ENCODE peak calls at places on chromosome 10, in nine cellular contexts. I is adrenal gland, N is AG04450, X is SK-N-SH, Y is spleen, K is hepatocyte, P is endodermal cell, W is tibial nerve, V is mucosa of descending colon. L is an unnamed sample.

GRCh38 chr10:59995862-59996261 is 89.5 kb upstream of the CCDC6 start:
- DNase-seq in I (no peak), N (no peak), X (no peak), Y (no peak), K (no peak), P (no peak), W (no peak), V (no peak), L (no peak)

GRCh38 chr10:70576803-70577517 is 25.6 kb downstream of the PRF1 start:
- DNase-seq in I (no peak), N (no peak), X (no peak), Y (no peak), K (no peak), P (no peak), W (no peak), V (no peak), L (no peak)

GRCh38 chr10:60934215-60935175 is 9.5 kb downstream of the RHOBTB1 start:
- DNase-seq in I (no peak), N (no peak), X (no peak), Y (no peak), K (no peak), P (no peak), W (no peak), V (no peak), L (no peak)

GRCh38 chr10:74208081-74208480 is 57.1 kb downstream of the ADK start:
- DNase-seq in I (no peak), N (no peak), X (no peak), Y (no peak), K (no peak), P (peak; percentile 51), W (no peak), V (peak; percentile 73), L (no peak)

GRCh38 chr10:128069351-128070051 is 56.7 kb downstream of the MKI67 start:
- DNase-seq in I (peak; percentile 81), N (peak; percentile 33), X (peak; percentile 85), Y (peak; percentile 93), K (peak; percentile 89), P (peak; percentile 89), W (no peak), V (no peak), L (peak; percentile 52)

GRCh38 chr10:107994621-107995274 is 830.2 kb upstream of the SORCS1 start:
- DNase-seq in I (no peak), N (no peak), X (no peak), Y (no peak), K (peak; percentile 17), P (no peak), W (no peak), V (no peak), L (no peak)

GRCh38 chr10:3468919-3469638 is 296.5 kb upstream of the PITRM1 start:
- DNase-seq in I (peak; percentile 53), N (peak; percentile 94), X (no peak), Y (no peak), K (peak; percentile 69), P (no peak), W (peak; percentile 64), V (no peak), L (peak; percentile 93)

GRCh38 chr10:33015798-33016547 is 57.9 kb upstream of the ITGB1 start:
- DNase-seq in I (no peak), N (no peak), X (no peak), Y (no peak), K (no peak), P (no peak), W (no peak), V (no peak), L (no peak)

GRCh38 chr10:25820496-25821415 is 113.3 kb upstream of the MYO3A start:
- DNase-seq in I (no peak), N (no peak), X (no peak), Y (no peak), K (no peak), P (no peak), W (no peak), V (no peak), L (no peak)

GRCh38 chr10:125823663-125824251 is 411 bp downstream of the BCCIP start:
- DNase-seq in I (no peak), N (no peak), X (peak; percentile 11), Y (peak; percentile 84), K (peak; percentile 25), P (no peak), W (no peak), V (no peak), L (no peak)

GRCh38 chr10:50561816-50562215 is 61.9 kb downstream of the SGMS1 start:
- DNase-seq in I (no peak), N (no peak), X (peak; percentile 33), Y (no peak), K (peak; percentile 33), P (peak; percentile 55), W (no peak), V (no peak), L (no peak)

GRCh38 chr10:78407009-78407711 is 373.5 kb downstream of the RPS24 start:
- DNase-seq in I (peak; percentile 87), N (peak; percentile 88), X (peak; percentile 91), Y (no peak), K (peak; percentile 93), P (peak; percentile 99), W (peak; percentile 51), V (peak; percentile 78), L (no peak)

GRCh38 chr10:122132331-122132755 is 138.8 kb upstream of the BTBD16 start:
- DNase-seq in I (no peak), N (no peak), X (no peak), Y (no peak), K (no peak), P (peak; percentile 83), W (no peak), V (no peak), L (no peak)
- H3K4me3 ChIP-seq in I (no peak overlapping the region), N (no peak overlapping the region), X (no peak overlapping the region), Y (no peak overlapping the region), K (no peak overlapping the region), P (no peak overlapping the region), W (no peak overlapping the region), V (no peak overlapping the region), L (no peak overlapping the region)

GRCh38 chr10:97717627-97718026 is 4.1 kb downstream of the MARVELD1 start:
- DNase-seq in I (no peak), N (no peak), X (no peak), Y (peak; percentile 37), K (no peak), P (no peak), W (no peak), V (no peak), L (no peak)

GRCh38 chr10:97718178-97718577 is 4.6 kb downstream of the MARVELD1 start:
- DNase-seq in I (no peak), N (no peak), X (no peak), Y (peak; percentile 17), K (no peak), P (no peak), W (no peak), V (no peak), L (no peak)

GRCh38 chr10:97718659-97719142 is 5.2 kb downstream of the MARVELD1 start:
- DNase-seq in I (peak; percentile 47), N (no peak), X (peak; percentile 49), Y (peak; percentile 67), K (peak; percentile 76), P (no peak), W (peak; percentile 80), V (peak; percentile 90), L (no peak)

GRCh38 chr10:97721871-97722780 is 8.6 kb downstream of the MARVELD1 start:
- DNase-seq in I (no peak), N (no peak), X (no peak), Y (peak; percentile 30), K (no peak), P (no peak), W (no peak), V (peak; percentile 84), L (no peak)

DNA sequence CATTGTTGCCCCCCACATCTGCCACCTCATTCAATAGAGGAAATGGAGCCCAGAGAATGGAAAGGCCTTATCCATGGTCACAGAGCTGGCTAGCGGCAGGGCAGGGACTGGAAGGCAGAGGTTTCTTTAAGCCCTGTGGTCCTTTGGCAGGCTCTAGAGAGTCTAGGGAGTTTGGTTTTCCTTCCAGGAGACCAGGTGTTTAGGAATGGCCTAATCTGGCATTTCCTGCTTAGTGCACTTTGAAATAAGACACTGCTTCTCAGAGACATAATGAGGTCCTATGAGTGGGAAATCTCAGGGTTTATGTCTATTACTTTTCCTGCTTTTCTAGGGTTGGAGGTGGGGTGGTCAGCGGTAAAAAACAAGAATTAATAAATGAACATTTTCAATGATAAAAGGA is 6.1 kb downstream of the MARVELD1 start:
- DNase-seq in I (no peak), N (no peak), X (no peak), Y (no peak), K (no peak), P (no peak), W (no peak), V (no peak), L (no peak)
- H3K4me3 ChIP-seq in I (no peak overlapping the region), N (no peak overlapping the region), X (no peak overlapping the region), Y (no peak overlapping the region), K (no peak overlapping the region), P (peak overlapping the region; percentile 11), W (no peak overlapping the region), V (no peak overlapping the region), L (no peak overlapping the region)

GRCh38 chr10:63523015-63523414 is 1.8 kb downstream of the REEP3 start:
- DNase-seq in I (no peak), N (no peak), X (no peak), Y (no peak), K (no peak), P (no peak), W (no peak), V (no peak), L (no peak)

GRCh38 chr10:63521389-63522128 is at the start of gene REEP3:
- DNase-seq in I (peak; percentile 73), N (peak; percentile 29), X (peak; percentile 90), Y (peak; percentile 93), K (peak; percentile 89), P (peak; percentile 91), W (peak; percentile 60), V (peak; percentile 78), L (peak; percentile 87)

GRCh38 chr10:63518690-63519288 is 2.4 kb upstream of the REEP3 start:
- DNase-seq in I (no peak), N (no peak), X (no peak), Y (no peak), K (no peak), P (no peak), W (no peak), V (no peak), L (no peak)

GRCh38 chr10:63522129-63522687 is 1.0 kb downstream of the REEP3 start:
- DNase-seq in I (no peak), N (no peak), X (peak; percentile 45), Y (no peak), K (peak; percentile 16), P (no peak), W (no peak), V (no peak), L (no peak)

GRCh38 chr10:63520463-63521388 is 475 bp upstream of the REEP3 start:
- DNase-seq in I (peak; percentile 70), N (no peak), X (peak; percentile 91), Y (no peak), K (peak; percentile 88), P (peak; percentile 86), W (no peak), V (peak; percentile 79), L (peak; percentile 51)
- H3K4me3 ChIP-seq in I (peak overlapping the region; percentile 92), N (peak overlapping the region; percentile 66), X (peak overlapping the region; percentile 91), Y (peak overlapping the region; percentile 52), K (peak overlapping the region; percentile 44), P (peak overlapping the region; percentile 94), W (peak overlapping the region; percentile 49), V (no peak overlapping the region), L (peak overlapping the region; percentile 99)

DNA sequence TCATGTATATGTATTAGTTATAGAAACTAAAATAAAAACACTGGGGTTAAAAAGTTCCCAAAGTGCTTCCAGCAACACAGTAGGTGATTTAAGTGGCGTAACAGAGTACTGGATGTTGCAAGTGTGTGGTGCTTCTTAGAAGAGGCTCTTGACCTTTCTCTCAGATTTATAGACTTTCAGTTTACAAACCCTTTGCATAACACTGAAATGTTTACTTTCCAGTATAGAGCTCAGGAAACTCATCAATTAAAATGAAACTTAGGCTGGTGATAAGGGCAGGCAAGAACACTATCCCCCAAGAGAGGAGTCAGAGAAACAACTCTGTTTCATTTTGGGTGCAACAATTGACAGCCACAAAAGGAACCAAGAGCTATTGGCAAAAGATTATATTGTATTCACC is 27.5 kb upstream of the SMC3 start:
- DNase-seq in I (no peak), N (no peak), X (no peak), Y (no peak), K (no peak), P (no peak), W (no peak), V (no peak), L (no peak)
- H3K4me3 ChIP-seq in I (no peak overlapping the region), N (no peak overlapping the region), X (no peak overlapping the region), Y (no peak overlapping the region), K (no peak overlapping the region), P (no peak overlapping the region), W (no peak overlapping the region), V (no peak overlapping the region), L (no peak overlapping the region)